ENCODE peak calls at places on chromosomes 13 and 19, in eight cellular contexts. X is GM12865, R is GM06990, K is uterus, H is dorsolateral prefrontal cortex, V is choroid plexus epithelial cell, E is neural crest cell, N is HFFc6. Z is an unnamed sample.

GRCh38 chr19:10565028-10565566 is 713 bp downstream of the KRI1 start:
- DNase-seq in X (peak; percentile 79), R (peak; percentile 69), K (no peak), H (no peak), V (peak; percentile 44), E (no peak), N (no peak), Z (peak; percentile 48)

GRCh38 chr13:50682966-50683365 is 160.5 kb downstream of the DLEU7 start:
- DNase-seq in X (no peak), R (no peak), K (no peak), H (no peak), V (no peak), E (no peak), N (no peak), Z (no peak)

GRCh38 chr19:49315111-49315510 is 9.9 kb downstream of the SLC6A16 start:
- DNase-seq in X (no peak), R (no peak), K (no peak), H (no peak), V (no peak), E (no peak), N (no peak), Z (no peak)

GRCh38 chr19:48495391-48495790 is 16.2 kb downstream of the LMTK3 start:
- DNase-seq in X (no peak), R (no peak), K (no peak), H (no peak), V (no peak), E (no peak), N (no peak), Z (no peak)

GRCh38 chr13:114072421-114072820 is 60.0 kb downstream of the RASA3 start:
- DNase-seq in X (no peak), R (no peak), K (no peak), H (no peak), V (no peak), E (no peak), N (no peak), Z (peak; percentile 0)

GRCh38 chr13:27822873-27823311 is 30.6 kb downstream of the GSX1 start:
- DNase-seq in X (no peak), R (no peak), K (no peak), H (no peak), V (no peak), E (no peak), N (no peak), Z (no peak)

GRCh38 chr13:109704771-109705628 is 81.4 kb downstream of the IRS2 start:
- DNase-seq in X (no peak), R (no peak), K (peak; percentile 26), H (no peak), V (peak; percentile 51), E (no peak), N (no peak), Z (no peak)

GRCh38 chr19:43901395-43902390 is 33.4 kb downstream of the ZNF45 start:
- DNase-seq in X (peak; percentile 87), R (peak; percentile 77), K (peak; percentile 69), H (peak; percentile 91), V (peak; percentile 91), E (peak; percentile 69), N (peak; percentile 68), Z (peak; percentile 79)

GRCh38 chr13:48975101-48975925 is at the start of gene FNDC3A:
- DNase-seq in X (peak; percentile 75), R (no peak), K (peak; percentile 49), H (peak; percentile 8), V (peak; percentile 76), E (peak; percentile 14), N (peak; percentile 57), Z (peak; percentile 86)

GRCh38 chr13:20442370-20442769 is 83.3 kb downstream of the CRYL1 start:
- DNase-seq in X (no peak), R (no peak), K (no peak), H (no peak), V (no peak), E (no peak), N (no peak), Z (no peak)

GRCh38 chr13:110524484-110525254 is 36.9 kb downstream of the RAB20 start:
- DNase-seq in X (no peak), R (no peak), K (no peak), H (peak; percentile 28), V (no peak), E (no peak), N (no peak), Z (no peak)

DNA sequence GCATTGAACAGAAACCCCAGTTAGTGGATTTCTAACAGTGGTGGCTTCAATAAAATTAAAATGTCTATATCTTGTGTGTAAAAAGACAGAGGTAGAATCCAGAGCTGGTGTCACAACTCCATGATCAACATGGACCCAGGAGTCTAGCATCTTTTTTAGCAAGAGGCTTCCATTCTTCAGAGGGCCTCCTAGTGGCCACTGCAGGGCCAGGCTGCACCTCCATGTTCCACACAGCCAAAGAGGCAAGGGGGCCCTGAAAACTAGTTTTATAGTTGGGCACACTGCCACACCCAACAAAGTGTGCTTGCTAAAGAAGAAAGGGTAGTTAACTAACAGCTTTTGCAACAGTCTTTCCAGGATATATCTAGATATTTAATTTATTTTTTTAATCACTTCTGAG is 12.9 kb downstream of the N4BP2L1 start:
- DNase-seq in X (peak; percentile 48), R (no peak), K (no peak), H (no peak), V (peak; percentile 47), E (no peak), N (no peak), Z (no peak)
- TF ChIP-seq CTCF in X (peak; percentile 54), R (peak; percentile 69), K (no peak), H (peak; percentile 18), V (peak; percentile 84), E (peak; percentile 62), N (peak; percentile 77), Z (peak; percentile 50)

GRCh38 chr19:31160346-31160926 is 188.8 kb downstream of the TSHZ3 start:
- DNase-seq in X (no peak), R (no peak), K (no peak), H (no peak), V (peak; percentile 80), E (no peak), N (no peak), Z (no peak)
- TF ChIP-seq CTCF in X (no peak), R (no peak), K (no peak), H (no peak), V (no peak), E (no peak), N (no peak), Z (no peak)

DNA sequence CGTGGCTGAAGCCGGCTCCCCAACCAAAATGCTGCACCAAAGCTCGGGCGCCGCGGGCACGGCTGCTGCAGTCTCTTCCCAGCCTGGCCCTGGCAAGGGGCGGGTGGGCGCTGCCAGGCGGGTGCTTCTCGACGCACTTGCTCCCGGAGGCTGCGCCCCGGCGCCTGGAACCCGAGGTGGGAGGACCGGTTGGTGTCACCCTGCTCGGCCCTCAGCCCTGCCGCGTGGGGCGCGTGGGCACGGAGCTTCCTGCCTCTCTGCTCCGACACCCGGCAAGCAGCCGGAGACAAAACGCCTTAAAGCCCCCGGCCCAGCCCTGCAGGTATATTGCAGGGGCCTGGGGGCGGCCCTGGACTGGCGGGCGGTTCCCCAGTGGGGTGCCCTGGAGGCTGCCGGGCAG is 34.7 kb downstream of the BTBD2 start:
- DNase-seq in X (no peak), R (no peak), K (no peak), H (no peak), V (no peak), E (no peak), N (no peak), Z (no peak)
- TF ChIP-seq CTCF in X (no peak), R (no peak), K (no peak), H (no peak), V (no peak), E (no peak), N (no peak), Z (no peak)

DNA sequence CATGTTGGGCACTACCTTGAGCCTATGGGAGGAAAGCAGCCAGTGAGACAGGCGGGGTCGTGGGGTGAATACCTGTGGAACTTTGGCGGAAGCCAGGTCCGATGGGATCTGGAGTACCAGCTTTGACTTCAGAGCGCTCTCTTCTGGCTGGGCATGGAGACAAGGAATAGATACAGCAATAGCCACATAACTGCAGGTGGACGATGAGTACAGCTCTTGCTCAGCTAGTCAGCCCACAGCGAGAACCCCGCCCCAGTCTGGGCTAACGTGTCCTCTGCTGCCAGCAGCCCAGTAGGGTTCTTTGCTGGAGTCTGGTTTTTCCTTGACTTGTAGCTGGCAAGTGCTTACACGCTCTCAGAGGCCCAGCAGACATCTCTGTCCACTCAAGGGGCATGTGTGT is 83.4 kb downstream of the SIPA1L3 start:
- DNase-seq in X (no peak), R (no peak), K (no peak), H (no peak), V (peak; percentile 28), E (no peak), N (no peak), Z (no peak)
- TF ChIP-seq CTCF in X (no peak), R (no peak), K (no peak), H (no peak), V (no peak), E (no peak), N (no peak), Z (no peak)

GRCh38 chr13:43054803-43055802 is 31.7 kb downstream of the DNAJC15 start:
- DNase-seq in X (peak; percentile 16), R (no peak), K (peak; percentile 46), H (no peak), V (peak; percentile 90), E (no peak), N (peak; percentile 64), Z (peak; percentile 55)

GRCh38 chr13:43058836-43059235 is 35.5 kb downstream of the DNAJC15 start:
- DNase-seq in X (no peak), R (no peak), K (no peak), H (no peak), V (peak; percentile 80), E (no peak), N (no peak), Z (no peak)

GRCh38 chr13:43061496-43062280 is 38.3 kb downstream of the DNAJC15 start:
- DNase-seq in X (no peak), R (no peak), K (no peak), H (no peak), V (no peak), E (no peak), N (no peak), Z (no peak)

GRCh38 chr13:43058318-43058674 is 34.9 kb downstream of the DNAJC15 start:
- DNase-seq in X (no peak), R (no peak), K (no peak), H (no peak), V (peak; percentile 73), E (no peak), N (peak; percentile 95), Z (no peak)

DNA sequence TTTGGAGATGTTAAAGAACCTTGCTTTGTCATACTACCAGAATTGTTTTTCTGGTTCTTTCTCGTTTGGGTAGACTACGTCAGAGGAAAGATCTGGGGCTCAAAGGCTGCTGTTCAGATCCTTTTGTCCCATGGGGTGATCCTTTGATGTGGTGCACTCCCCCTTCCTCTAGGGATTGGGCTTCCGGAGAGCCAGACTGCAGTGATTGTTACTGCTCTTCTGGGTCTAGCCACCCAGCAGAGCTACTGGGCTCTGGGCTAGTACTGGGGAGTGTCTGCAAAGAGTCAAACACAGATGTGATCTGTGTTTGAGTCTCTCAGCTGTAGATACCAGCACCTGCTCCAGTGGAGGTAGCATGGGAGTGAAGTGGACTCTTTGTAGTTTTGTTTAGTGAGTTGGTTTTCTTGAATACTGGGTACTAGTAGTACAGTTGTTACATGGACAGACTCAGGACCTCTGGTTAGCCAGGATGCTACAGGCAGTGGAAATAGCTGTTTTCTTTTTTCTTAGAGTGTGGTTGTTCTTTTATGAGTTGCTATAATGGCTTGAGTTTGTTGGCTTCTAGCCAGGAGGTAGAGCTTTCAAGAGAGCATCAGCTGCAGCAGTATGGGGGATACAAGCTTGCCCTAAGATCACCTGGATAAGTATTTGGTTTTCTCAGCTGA is 34.4 kb downstream of the DNAJC15 start:
- DNase-seq in X (peak; percentile 49), R (no peak), K (no peak), H (no peak), V (peak; percentile 76), E (no peak), N (no peak), Z (no peak)
- TF ChIP-seq CTCF in X (no peak), R (no peak), K (no peak), H (no peak), V (no peak), E (no peak), N (no peak), Z (no peak)

Z was measured in nephron progenitor cell.